ENCODE peak calls at places on chromosome 14, in seven cellular contexts. O, P, Q, L, M, S and G are unnamed samples.
A peak's percentile ranks its signal among the peaks of the same experiment; 100 is the strongest.

GRCh38 chr14:43898709-43899108 is 608.4 kb downstream of the FSCB start:
- DNase-seq in P (no peak), L (peak; percentile 49), S (no peak), O (no peak), Q (no peak), M (peak; percentile 0), G (no peak)

GRCh38 chr14:85565862-85566296 is 35.9 kb downstream of the FLRT2 start:
- DNase-seq in O (peak; percentile 85), P (peak; percentile 89), S (peak; percentile 69), L (no peak), M (no peak), Q (no peak), G (peak; percentile 89)

GRCh38 chr14:64303471-64303917 is 9.3 kb upstream of the ESR2 start:
- DNase-seq in P (peak; percentile 71), L (peak; percentile 94), O (peak; percentile 52), S (peak; percentile 68), Q (peak; percentile 72), M (peak; percentile 64), G (peak; percentile 77)

GRCh38 chr14:72383869-72384268 is 451.6 kb downstream of the RGS6 start:
- DNase-seq in P (no peak), M (no peak), S (no peak), O (no peak), L (no peak), Q (no peak), G (no peak)

GRCh38 chr14:20383636-20384035 is 29.7 kb downstream of the TEP1 start:
- DNase-seq in P (no peak), L (no peak), O (no peak), Q (no peak), M (no peak), S (no peak), G (no peak)

GRCh38 chr14:57485635-57486034 is 8.0 kb downstream of the CCDC198 start:
- DNase-seq in P (no peak), O (no peak), M (no peak), L (no peak), S (no peak), Q (peak; percentile 71), G (no peak)

GRCh38 chr14:36423430-36423829 is 96.6 kb downstream of the NKX2-1 start:
- DNase-seq in P (no peak), Q (no peak), O (no peak), M (no peak), L (no peak), S (no peak), G (no peak)

GRCh38 chr14:104728631-104729030 is 4.6 kb downstream of the ADSS1 start:
- DNase-seq in P (no peak), Q (no peak), L (no peak), O (no peak), S (no peak), M (no peak), G (no peak)

GRCh38 chr14:20809917-20810316 is 7.3 kb upstream of the RNASE1 start:
- DNase-seq in P (no peak), M (no peak), Q (no peak), L (no peak), O (no peak), S (no peak), G (no peak)

GRCh38 chr14:103597623-103598372 is 31.2 kb upstream of the KLC1 start:
- DNase-seq in S (peak; percentile 95), L (no peak), M (no peak), O (peak; percentile 93), Q (no peak), P (no peak), G (peak; percentile 87)

GRCh38 chr14:59310644-59311043 is 122.2 kb downstream of the DAAM1 start:
- DNase-seq in O (peak; percentile 41), P (no peak), M (no peak), Q (peak; percentile 44), S (no peak), L (no peak), G (peak; percentile 77)

DNA sequence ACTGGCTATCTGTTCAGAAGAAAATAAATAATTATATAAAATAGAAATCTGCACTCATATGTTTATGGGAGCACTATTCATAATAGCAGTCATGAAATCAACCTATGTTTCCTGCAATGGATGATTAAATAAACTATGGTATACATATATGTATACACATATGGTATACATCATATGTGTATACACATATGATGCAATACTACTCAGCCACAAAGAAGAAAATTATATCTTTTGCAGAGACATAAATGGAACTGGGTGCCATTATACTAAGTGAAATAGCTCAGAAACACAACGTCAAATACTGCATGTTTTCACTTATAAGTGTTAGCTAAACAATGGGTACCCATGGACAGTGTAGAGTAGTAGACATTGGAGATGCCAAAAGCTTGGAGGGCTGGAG is 381.2 kb upstream of the LRFN5 start:
- DNase-seq in S (no peak), P (no peak), L (no peak), M (no peak), Q (no peak), O (no peak), G (no peak)
- H3K4me2 ChIP-seq in S (no peak overlapping the region), P (no peak overlapping the region), L (no peak overlapping the region), M (no peak overlapping the region), Q (no peak overlapping the region), O (no peak overlapping the region), G (no peak overlapping the region)

GRCh38 chr14:44956866-44957265 is 4.9 kb downstream of the KLHL28 start:
- DNase-seq in M (no peak), S (no peak), Q (no peak), L (no peak), P (no peak), O (no peak), G (no peak)

GRCh38 chr14:44954750-44955149 is 7.0 kb downstream of the KLHL28 start:
- DNase-seq in P (no peak), M (no peak), L (no peak), O (no peak), Q (no peak), S (no peak), G (no peak)

GRCh38 chr14:44959538-44959937 is 2.2 kb downstream of the KLHL28 start:
- DNase-seq in Q (no peak), L (no peak), S (no peak), M (no peak), O (no peak), P (no peak), G (no peak)

GRCh38 chr14:44952391-44953110 is 9.2 kb downstream of the KLHL28 start:
- DNase-seq in Q (no peak), S (no peak), O (no peak), M (no peak), P (no peak), L (no peak), G (no peak)

DNA sequence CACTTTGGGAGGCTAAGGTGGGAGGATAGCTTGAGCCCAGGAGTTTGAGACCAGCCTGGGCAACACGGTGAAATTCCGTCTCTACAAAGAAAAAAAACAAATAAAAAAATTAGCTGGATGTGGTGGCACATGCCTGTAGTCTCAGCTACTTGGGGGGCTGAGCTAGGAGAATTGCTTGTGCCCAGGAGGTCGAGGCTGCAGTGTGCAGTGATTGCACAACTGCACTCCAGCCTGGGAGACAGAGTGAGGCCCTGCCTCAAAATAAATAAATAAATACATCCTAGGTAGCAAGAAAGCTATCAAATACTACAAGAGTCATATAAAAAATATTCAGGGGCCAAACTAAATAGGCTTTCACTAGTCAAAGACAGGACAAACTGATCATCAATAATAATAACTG is 6.2 kb downstream of the KLHL28 start:
- DNase-seq in Q (no peak), P (no peak), S (no peak), O (no peak), L (no peak), M (no peak), G (no peak)
- H3K4me1 ChIP-seq in Q (peaks cover 22% of the 10 kb centered on the region), P (peaks cover 7% of the 10 kb centered on the region), S (no peaks in the 10 kb centered on the region), O (peaks cover 2% of the 10 kb centered on the region), L (peaks cover 12% of the 10 kb centered on the region), M (peaks cover 27% of the 10 kb centered on the region), G (no peaks in the 10 kb centered on the region)

DNA sequence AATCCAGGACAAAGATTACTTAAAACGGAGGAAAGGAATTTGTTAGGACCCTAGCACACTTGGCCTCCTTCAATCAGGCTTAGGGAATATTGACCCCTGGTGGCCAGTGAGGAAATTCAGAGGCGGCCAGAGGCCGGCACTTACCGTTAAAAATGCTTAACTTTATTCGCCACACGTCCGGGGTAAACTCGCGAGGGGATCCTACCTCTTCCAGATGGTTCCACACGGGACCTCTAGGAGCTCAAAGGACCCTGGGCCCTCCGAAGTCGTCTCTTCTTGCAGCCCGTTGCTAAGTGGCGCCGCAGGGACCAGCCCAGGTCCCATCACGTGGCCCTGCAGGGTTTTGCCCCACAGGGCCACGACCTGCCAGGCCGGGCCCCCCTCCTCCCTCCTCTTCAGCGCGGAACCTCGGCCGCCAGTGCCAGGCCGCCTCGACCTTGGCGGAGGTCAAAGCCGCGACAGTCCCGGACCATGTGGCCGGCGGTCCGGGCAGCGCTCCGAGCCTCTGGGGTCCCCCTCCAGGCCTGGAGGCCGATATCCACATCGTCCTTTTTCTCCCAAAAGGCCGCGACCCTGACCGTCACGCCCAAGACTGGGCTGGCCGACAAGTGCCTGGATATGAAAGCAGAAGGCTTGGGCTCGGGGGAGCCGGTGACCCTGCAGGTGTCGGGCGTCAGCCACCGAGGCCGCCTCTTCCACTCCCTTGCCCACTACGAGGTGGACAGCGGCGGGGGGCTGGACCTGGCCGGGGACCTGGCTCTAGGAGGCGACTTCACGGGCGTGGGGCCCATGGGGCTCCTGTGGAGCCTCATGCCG is 11.1 kb upstream of the DNAL1 start:
- DNase-seq in L (peak; percentile 85), O (peak; percentile 60), M (peak; percentile 77), S (peak; percentile 69), P (peak; percentile 71), Q (peak; percentile 60), G (peak; percentile 72)
- H3K4me2 ChIP-seq in L (peak overlapping the region; percentile 92), O (peak overlapping the region; percentile 88), M (peak overlapping the region; percentile 84), S (peak overlapping the region; percentile 90), P (peak overlapping the region; percentile 90), Q (peak overlapping the region; percentile 44), G (peak overlapping the region; percentile 97)

GRCh38 chr14:32007755-32008374 is 69.2 kb upstream of the ARHGAP5 start:
- DNase-seq in S (no peak), O (no peak), Q (no peak), M (no peak), P (no peak), L (no peak), G (no peak)

GRCh38 chr14:32008602-32009193 is 68.4 kb upstream of the ARHGAP5 start:
- DNase-seq in L (no peak), Q (no peak), S (no peak), O (no peak), P (no peak), M (no peak), G (no peak)

GRCh38 chr14:32004300-32004699 is 72.8 kb upstream of the ARHGAP5 start:
- DNase-seq in S (no peak), P (no peak), M (peak; percentile 61), Q (no peak), L (no peak), O (peak; percentile 72), G (peak; percentile 88)

GRCh38 chr14:32009221-32009620 is 67.9 kb upstream of the ARHGAP5 start:
- DNase-seq in Q (no peak), P (no peak), L (no peak), M (no peak), S (no peak), O (no peak), G (no peak)

DNA sequence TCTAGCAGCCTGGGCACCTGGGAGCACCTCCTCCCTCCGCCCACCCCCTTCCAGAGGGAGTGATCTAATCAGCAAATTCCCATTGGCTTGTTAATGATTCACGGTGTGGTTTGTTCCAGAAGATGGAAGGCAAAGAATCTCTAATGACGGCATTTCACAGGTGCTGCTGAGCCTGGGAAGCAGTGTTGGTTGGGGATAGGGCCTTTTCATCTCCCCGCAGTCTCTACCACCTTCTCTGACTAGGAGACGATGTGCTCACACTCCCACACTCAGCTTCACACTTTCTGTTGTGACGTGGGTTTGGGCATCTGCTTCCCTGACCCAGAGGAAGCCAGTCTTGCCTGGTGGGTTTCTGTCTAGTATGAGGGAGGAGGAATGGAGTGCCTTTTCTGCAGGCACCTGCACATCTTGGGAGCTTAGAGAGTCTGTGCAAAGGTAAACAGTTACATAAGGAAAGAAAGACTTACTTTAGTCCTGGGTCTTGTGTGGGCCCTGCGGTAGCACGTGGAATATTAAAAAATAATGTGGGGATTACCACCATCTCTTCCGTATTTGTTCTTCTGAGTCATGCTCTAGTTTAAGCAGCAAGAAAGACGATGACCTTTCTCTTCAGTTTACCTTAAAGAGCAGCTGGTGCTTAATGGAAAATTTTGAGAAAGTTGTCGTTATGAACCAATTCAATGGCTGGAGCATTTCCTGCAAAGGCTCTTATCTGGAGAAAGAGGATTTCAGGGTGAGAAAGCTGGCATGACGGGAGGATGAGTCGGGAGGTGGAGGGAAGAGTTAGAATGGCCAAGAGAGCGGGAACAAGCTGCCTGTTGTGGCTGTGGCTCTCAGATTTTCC is 70.6 kb upstream of the ARHGAP5 start:
- DNase-seq in S (peak; percentile 19), O (peak; percentile 48), L (no peak), Q (no peak), P (no peak), M (peak; percentile 85), G (peak; percentile 69)
- H3K4me1 ChIP-seq in S (peaks cover 2% of the 10 kb centered on the region), O (peaks cover 3% of the 10 kb centered on the region), L (peaks cover 7% of the 10 kb centered on the region), Q (no peaks in the 10 kb centered on the region), P (peaks cover 6% of the 10 kb centered on the region), M (peaks cover 71% of the 10 kb centered on the region), G (peaks cover 13% of the 10 kb centered on the region)